ENCODE peak calls at places on chromosomes 2 and 18, in six cellular contexts. G is PC-3, H is SK-N-SH, U is HCT116, F is OCI-LY7, K is GM23248. L is an unnamed sample. For H3K4me1, the result is how much of the 10 kb centered on the place peaks cover.

GRCh38 chr2:168089200-168089599 is 158.2 kb downstream of the STK39 start:
- DNase-seq in K (no peak), G (no peak), H (no peak), U (no peak), F (no peak), L (no peak)

GRCh38 chr2:154591294-154591693 is 107.2 kb upstream of the KCNJ3 start:
- DNase-seq in K (no peak), F (no peak), G (no peak), H (no peak), U (no peak), L (no peak)

GRCh38 chr2:38473333-38474005 is 96.4 kb upstream of the ATL2 start:
- DNase-seq in F (no peak), K (no peak), U (no peak), H (no peak), G (no peak), L (no peak)

GRCh38 chr18:24919141-24919540 is 432.8 kb downstream of the ZNF521 start:
- DNase-seq in G (no peak), H (no peak), F (no peak), U (no peak), K (no peak), L (no peak)

GRCh38 chr2:52877703-52878102 is 889.9 kb upstream of the CHAC2 start:
- DNase-seq in F (no peak), K (no peak), U (no peak), H (no peak), G (peak), L (no peak)

GRCh38 chr2:74464406-74464805 is 776 bp downstream of the MOGS start:
- DNase-seq in K (peak), H (no peak), F (peak), U (no peak), G (no peak), L (no peak)

GRCh38 chr2:170425291-170425751 is 247.4 kb downstream of the MYO3B start:
- DNase-seq in G (peak), K (peak), F (no peak), H (no peak), U (no peak), L (peak)

GRCh38 chr2:170660406-170660805 is 54.7 kb upstream of the SP5 start:
- DNase-seq in K (no peak), U (no peak), F (no peak), G (no peak), H (no peak), L (no peak)

GRCh38 chr2:112627060-112628040 is 18.4 kb upstream of the SLC20A1 start:
- DNase-seq in U (no peak), G (peak), H (no peak), F (no peak), K (peak), L (peak)

GRCh38 chr2:154324601-154325000 is 373.9 kb upstream of the KCNJ3 start:
- DNase-seq in K (no peak), H (peak), F (no peak), G (no peak), U (no peak), L (no peak)

GRCh38 chr2:127061377-127062273 is 45.3 kb downstream of the BIN1 start:
- DNase-seq in F (no peak), G (no peak), H (no peak), U (no peak), K (no peak), L (no peak)

GRCh38 chr2:74916394-74916793 is 42.0 kb upstream of the POLE4 start:
- DNase-seq in G (no peak), U (no peak), K (no peak), F (no peak), H (no peak), L (no peak)

GRCh38 chr2:210252699-210253606 is 27.7 kb upstream of the ACADL start:
- DNase-seq in U (no peak), F (no peak), K (no peak), H (no peak), G (no peak), L (no peak)

GRCh38 chr2:10274983-10275802 is 27.5 kb upstream of the HPCAL1 start:
- DNase-seq in U (no peak), F (no peak), K (no peak), G (no peak), H (no peak), L (no peak)

GRCh38 chr2:84494070-84494469 is 22.2 kb upstream of the DNAH6 start:
- DNase-seq in F (no peak), G (peak), U (no peak), H (no peak), K (peak), L (no peak)

GRCh38 chr2:237222178-237222577 is 136.5 kb downstream of the COPS8 start:
- DNase-seq in G (peak), U (no peak), F (no peak), K (peak), H (no peak), L (no peak)

GRCh38 chr2:173834124-173834523 is 131.0 kb downstream of the SP3 start:
- DNase-seq in G (no peak), U (no peak), F (no peak), K (no peak), H (no peak), L (no peak)

GRCh38 chr2:217666338-217666737 is 336.5 kb downstream of the TNS1 start:
- DNase-seq in K (peak), F (no peak), H (no peak), G (no peak), U (no peak), L (no peak)
- H3K4me1 ChIP-seq in K (half or more), F (under half), H (under half), G (under half), U (under half), L (under half)

GRCh38 chr2:70553584-70554337 is at the start of gene TGFA:
- DNase-seq in G (peak), F (no peak), K (peak), H (peak), U (peak), L (peak)

GRCh38 chr2:70551156-70551555 is 2.5 kb downstream of the TGFA start:
- DNase-seq in H (no peak), K (no peak), U (no peak), F (no peak), G (no peak), L (no peak)

GRCh38 chr2:70554338-70554892 is 789 bp upstream of the TGFA start:
- DNase-seq in H (no peak), U (no peak), F (no peak), G (no peak), K (no peak), L (no peak)

GRCh38 chr2:70553334-70553583 is 367 bp downstream of the TGFA start:
- DNase-seq in K (no peak), F (no peak), U (no peak), H (no peak), G (peak), L (peak)

DNA sequence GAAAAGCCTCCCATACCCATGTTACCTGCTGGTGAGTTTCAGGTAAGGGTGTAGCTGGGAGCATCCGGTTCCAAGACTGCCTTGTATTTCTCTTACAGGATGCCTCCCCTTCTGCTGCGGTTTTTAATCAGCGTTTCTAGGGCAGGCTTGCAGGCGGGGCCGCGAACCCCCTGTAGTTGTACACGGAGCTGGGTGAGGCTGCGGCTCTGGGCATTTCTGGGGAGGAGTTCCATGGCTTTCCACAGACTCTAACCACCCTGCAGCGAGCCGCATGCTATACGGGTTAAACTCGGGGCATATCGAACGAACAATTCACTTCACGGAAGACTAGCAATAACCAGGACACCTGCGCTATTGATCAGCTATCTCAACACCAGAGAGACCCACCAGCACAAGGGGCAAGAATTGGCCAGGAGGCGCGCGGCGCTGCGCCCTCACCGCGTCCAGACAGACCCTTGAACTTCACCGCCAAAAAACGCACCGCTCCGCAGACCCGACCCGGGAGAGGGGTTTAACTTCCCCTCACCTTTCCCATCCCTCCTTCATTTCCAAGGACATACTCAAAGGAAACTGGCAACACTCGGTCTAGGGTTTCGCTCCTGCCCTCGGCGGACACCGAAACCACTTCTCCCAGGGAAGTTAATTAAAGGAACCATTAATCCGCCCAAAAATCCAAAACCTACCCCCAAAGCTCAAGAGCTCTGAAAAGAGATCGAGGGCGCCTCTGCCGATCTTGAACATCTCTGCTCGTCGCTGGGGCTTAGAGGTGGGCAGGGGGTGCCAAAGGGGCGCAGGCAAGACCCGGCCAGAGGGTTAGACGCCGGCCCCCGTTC is 909 bp downstream of the TGFA start:
- DNase-seq in U (no peak), H (peak), G (peak), F (no peak), K (peak), L (no peak)
- TF ChIP-seq EZH2phosphoT487 in U (no peak), H (peak), G (no peak), F (no peak), K (no peak), L (no peak)

DNA sequence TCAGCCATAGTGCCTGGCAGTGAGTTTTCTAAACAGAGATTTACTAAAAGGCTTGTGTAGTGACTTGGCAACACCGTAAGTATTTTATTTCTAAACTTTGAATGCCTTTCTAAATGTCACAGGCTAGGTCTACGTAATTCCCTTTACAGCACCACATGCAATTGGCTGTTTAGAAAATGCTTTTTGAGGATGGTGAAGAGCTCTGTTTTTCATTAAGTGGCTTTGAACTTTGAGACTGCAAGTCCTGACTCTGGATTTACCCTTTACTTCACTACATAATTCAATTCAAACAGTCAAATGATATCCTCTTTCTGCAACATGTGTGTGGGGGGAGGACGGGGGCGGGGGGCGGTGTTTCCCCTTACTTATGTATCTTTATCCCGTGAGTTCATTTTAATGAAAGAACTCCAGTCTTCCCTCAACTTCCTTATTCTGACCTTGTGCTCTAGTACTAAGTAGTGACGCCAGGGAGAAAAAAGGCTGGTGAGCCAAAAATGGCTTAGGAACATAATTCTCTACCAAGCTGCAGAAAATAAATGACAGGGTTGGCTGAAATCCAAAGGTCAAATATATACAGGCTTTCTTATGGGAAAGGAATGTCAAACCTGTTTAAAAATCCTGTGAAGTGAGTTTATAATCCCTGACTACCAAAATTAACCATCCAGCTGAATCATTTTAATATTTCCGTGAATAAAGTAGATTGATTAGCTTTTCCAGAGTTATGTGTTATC is 119.6 kb downstream of the SLC8A1 start:
- DNase-seq in U (no peak), F (no peak), K (peak), H (peak), G (peak), L (peak)
- H2AFZ ChIP-seq in U (no peak), F (peak), K (no peak), H (no peak), G (peak), L (no peak)

DNA sequence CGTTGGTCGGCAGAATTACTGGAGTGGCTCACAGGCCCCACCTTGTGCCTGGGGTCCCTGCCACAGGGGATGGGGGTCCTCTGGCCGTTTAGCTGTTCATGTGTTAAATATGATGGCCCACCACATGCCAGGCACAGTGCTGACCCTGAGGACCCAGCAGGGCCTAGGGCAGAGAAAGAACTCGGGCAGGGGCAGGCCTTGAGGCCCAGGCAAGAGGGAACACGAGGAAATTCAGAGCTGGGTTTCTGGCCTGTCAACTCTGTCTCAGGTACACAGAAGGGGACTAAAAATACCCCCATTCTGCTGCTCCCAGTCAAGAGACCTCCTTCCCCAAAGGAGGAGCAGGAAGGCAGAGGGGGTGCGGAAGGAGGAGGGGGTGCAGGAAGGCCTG is 66.2 kb downstream of the DNMT3A start:
- DNase-seq in U (no peak), K (no peak), H (no peak), G (no peak), F (no peak), L (no peak)
- H3K4me1 ChIP-seq in U (under half), K (under half), H (under half), G (under half), F (under half), L (under half)

GRCh38 chr2:182014284-182014683 is 28.6 kb downstream of the PPP1R1C start:
- DNase-seq in F (no peak), U (no peak), H (no peak), G (no peak), K (no peak), L (no peak)

GRCh38 chr2:182020319-182021055 is 34.8 kb downstream of the PPP1R1C start:
- DNase-seq in U (no peak), F (no peak), K (peak), H (no peak), G (peak), L (no peak)

GRCh38 chr2:182015334-182016109 is 29.9 kb downstream of the PPP1R1C start:
- DNase-seq in G (peak), K (peak), U (no peak), H (no peak), F (no peak), L (no peak)

GRCh38 chr2:182023235-182023634 is 37.6 kb downstream of the PPP1R1C start:
- DNase-seq in U (no peak), F (no peak), H (no peak), K (no peak), G (no peak), L (no peak)

GRCh38 chr2:182018218-182018617 is 32.6 kb downstream of the PPP1R1C start:
- DNase-seq in F (no peak), U (no peak), H (no peak), G (no peak), K (peak), L (no peak)
- TF ChIP-seq EZH2phosphoT487 in F (no peak), U (no peak), H (no peak), G (no peak), K (no peak), L (no peak)

DNA sequence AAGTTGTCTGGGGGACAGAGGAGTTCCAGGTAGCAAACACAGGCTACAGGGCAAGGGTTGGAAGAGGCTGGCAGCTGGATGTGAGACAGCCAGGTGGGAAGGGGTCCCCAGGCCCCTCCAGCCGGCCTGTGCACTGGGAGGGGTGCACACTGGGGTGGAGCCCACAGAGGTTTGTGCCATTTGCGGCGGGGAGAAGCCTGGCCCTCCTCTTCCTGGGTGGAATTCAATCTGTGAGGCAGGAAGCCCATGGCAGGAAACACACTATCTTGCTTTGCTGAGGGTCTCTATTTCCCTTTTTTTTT is 63.3 kb downstream of the PXDN start:
- DNase-seq in F (no peak), U (no peak), G (no peak), H (no peak), K (no peak), L (no peak)
- H2AFZ ChIP-seq in F (no peak), U (no peak), G (no peak), H (no peak), K (no peak), L (no peak)

GRCh38 chr2:197307933-197308521 is 2.6 kb downstream of the ANKRD44 start:
- DNase-seq in U (no peak), G (no peak), H (no peak), F (peak), K (no peak), L (no peak)
- H3K4me1 ChIP-seq in U (under half), G (under half), H (under half), F (half or more), K (under half), L (under half)